ENCODE peak calls at places on chromosomes 6 and 20, in six cellular contexts. V, J, H, X, O and D are unnamed samples.

GRCh38 chr20:58017237-58017969 is 211.1 kb downstream of the ANKRD60 start:
- DNase-seq in V (no peak), J (no peak), H (peak), X (no peak), O (no peak), D (no peak)

GRCh38 chr20:18739785-18740184 is 73.8 kb upstream of the SCP2D1 start:
- DNase-seq in V (no peak), J (no peak), H (no peak), X (peak), O (peak), D (no peak)

GRCh38 chr20:36830791-36831691 is 44.9 kb upstream of the TLDC2 start:
- DNase-seq in V (no peak), J (no peak), H (no peak), X (peak), O (no peak), D (no peak)

GRCh38 chr6:17600527-17601388 is 656 bp downstream of the FAM8A1 start:
- DNase-seq in V (peak), J (peak), H (peak), X (peak), O (no peak), D (peak)

GRCh38 chr6:26554669-26555504 is 16.7 kb downstream of the HMGN4 start:
- DNase-seq in V (peak), J (no peak), H (peak), X (no peak), O (no peak), D (no peak)

GRCh38 chr20:6768228-6769185 is 1.0 kb downstream of the BMP2 start:
- DNase-seq in V (no peak), J (no peak), H (no peak), X (peak), O (no peak), D (no peak)

GRCh38 chr6:27517928-27518787 is 45.3 kb upstream of the ZNF184 start:
- DNase-seq in V (no peak), J (no peak), H (no peak), X (peak), O (no peak), D (no peak)

GRCh38 chr6:52839124-52840055 is 1.2 kb downstream of the GSTA5 start:
- DNase-seq in V (peak), J (peak), H (peak), X (peak), O (peak), D (peak)

GRCh38 chr20:23655551-23656211 is 17.9 kb upstream of the CST3 start:
- DNase-seq in V (no peak), J (no peak), H (no peak), X (no peak), O (no peak), D (no peak)

GRCh38 chr6:127459231-127459641 is at the start of gene KIAA0408:
- DNase-seq in V (no peak), J (no peak), H (no peak), X (no peak), O (no peak), D (no peak)

GRCh38 chr6:18171861-18172260 is 16.6 kb downstream of the KDM1B start:
- DNase-seq in V (no peak), J (no peak), H (no peak), X (no peak), O (no peak), D (no peak)

GRCh38 chr20:5078399-5078958 is 41.3 kb downstream of the PCNA start:
- DNase-seq in V (peak), J (peak), H (peak), X (no peak), O (no peak), D (peak)

GRCh38 chr6:158999154-158999668 is 791 bp downstream of the RSPH3 start:
- DNase-seq in V (no peak), J (no peak), H (no peak), X (no peak), O (no peak), D (no peak)

GRCh38 chr6:25295651-25296050 is 16.5 kb downstream of the CARMIL1 start:
- DNase-seq in V (no peak), J (no peak), H (no peak), X (no peak), O (no peak), D (no peak)

GRCh38 chr6:37960139-37960935 is 140.8 kb downstream of the ZFAND3 start:
- DNase-seq in V (no peak), J (no peak), H (no peak), X (no peak), O (no peak), D (no peak)

GRCh38 chr6:51352506-51353029 is 533.9 kb downstream of the TFAP2B start:
- DNase-seq in V (no peak), J (no peak), H (no peak), X (no peak), O (no peak), D (no peak)

GRCh38 chr6:169741344-169741743 is 10.0 kb downstream of the DYNLT2 start:
- DNase-seq in V (no peak), J (no peak), H (no peak), X (no peak), O (no peak), D (no peak)

GRCh38 chr6:139823808-139824126 is 449.3 kb upstream of the CITED2 start:
- DNase-seq in V (no peak), J (no peak), H (no peak), X (no peak), O (no peak), D (no peak)

GRCh38 chr6:56329296-56330050 is 82.1 kb upstream of the COL21A1 start:
- DNase-seq in V (no peak), J (no peak), H (no peak), X (no peak), O (no peak), D (no peak)

GRCh38 chr6:118724211-118724610 is 72.8 kb upstream of the CEP85L start:
- DNase-seq in V (no peak), J (no peak), H (no peak), X (no peak), O (no peak), D (no peak)

GRCh38 chr20:1946762-1947534 is 46.9 kb downstream of the PDYN start:
- DNase-seq in V (no peak), J (no peak), H (peak), X (no peak), O (peak), D (no peak)

GRCh38 chr6:3523966-3524365 is 67.1 kb upstream of the SLC22A23 start:
- DNase-seq in V (no peak), J (no peak), H (no peak), X (no peak), O (no peak), D (no peak)

GRCh38 chr6:163226836-163227485 is 187.6 kb upstream of the QKI start:
- DNase-seq in V (no peak), J (no peak), H (no peak), X (no peak), O (no peak), D (no peak)

GRCh38 chr6:46925563-46926253 is 4.0 kb upstream of the ADGRF5 start:
- DNase-seq in V (no peak), J (no peak), H (peak), X (no peak), O (no peak), D (no peak)

GRCh38 chr6:81822584-81822983 is 70.1 kb upstream of the TENT5A start:
- DNase-seq in V (no peak), J (no peak), H (no peak), X (no peak), O (no peak), D (no peak)

GRCh38 chr20:6480328-6481030 is 287.0 kb upstream of the BMP2 start:
- DNase-seq in V (no peak), J (no peak), H (no peak), X (no peak), O (no peak), D (no peak)

GRCh38 chr6:49406241-49406970 is 56.6 kb downstream of the MMUT start:
- DNase-seq in V (no peak), J (no peak), H (no peak), X (no peak), O (no peak), D (no peak)

GRCh38 chr6:158789115-158789917 is 29.9 kb downstream of the EZR start:
- DNase-seq in V (no peak), J (no peak), H (no peak), X (no peak), O (no peak), D (no peak)

GRCh38 chr20:33646191-33646590 is 15.9 kb upstream of the C20orf144 start:
- DNase-seq in V (no peak), J (no peak), H (no peak), X (no peak), O (no peak), D (no peak)

GRCh38 chr6:7922596-7922995 is 12.0 kb upstream of the TXNDC5 start:
- DNase-seq in V (no peak), J (no peak), H (no peak), X (no peak), O (no peak), D (no peak)

GRCh38 chr6:7920425-7920824 is 9.8 kb upstream of the TXNDC5 start:
- DNase-seq in V (no peak), J (no peak), H (no peak), X (no peak), O (no peak), D (no peak)

GRCh38 chr6:7921071-7921470 is 10.5 kb upstream of the TXNDC5 start:
- DNase-seq in V (no peak), J (no peak), H (no peak), X (no peak), O (no peak), D (no peak)

GRCh38 chr6:7919871-7920270 is 9.3 kb upstream of the TXNDC5 start:
- DNase-seq in V (peak), J (no peak), H (peak), X (no peak), O (no peak), D (no peak)

DNA sequence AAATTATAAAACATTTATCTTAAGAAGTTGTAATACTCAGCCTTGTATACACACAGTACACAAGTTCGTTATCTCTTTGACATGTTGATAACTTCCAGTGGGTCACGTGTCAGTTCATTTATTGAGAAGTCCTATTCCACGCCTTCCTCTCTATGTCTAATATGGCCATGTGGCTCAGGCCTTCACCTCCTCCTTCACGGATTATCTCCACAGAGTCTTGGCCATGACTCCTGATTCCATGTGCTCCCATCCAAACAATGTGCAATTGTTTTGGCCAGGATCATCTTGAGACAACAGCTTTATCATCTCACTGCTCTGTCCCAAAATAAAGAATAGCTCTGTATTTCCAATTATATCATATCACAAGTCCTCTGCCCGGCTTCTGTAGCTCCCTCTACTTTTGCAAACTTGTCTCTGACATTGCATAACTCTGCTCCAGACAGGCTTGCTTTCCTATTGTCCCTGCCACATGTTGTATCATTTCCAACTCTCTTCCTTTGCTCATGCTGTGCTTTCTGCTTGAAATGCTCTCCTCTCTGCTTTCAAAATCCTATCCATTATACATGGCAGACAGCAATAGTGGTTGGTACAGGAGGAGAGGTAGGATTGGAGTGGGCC is 11.1 kb upstream of the TXNDC5 start:
- DNase-seq in V (no peak), J (no peak), H (no peak), X (no peak), O (no peak), D (no peak)
- TF ChIP-seq TAF1 in V (no peak), J (no peak), H (no peak), X (no peak), O (no peak), D (no peak)

DNA sequence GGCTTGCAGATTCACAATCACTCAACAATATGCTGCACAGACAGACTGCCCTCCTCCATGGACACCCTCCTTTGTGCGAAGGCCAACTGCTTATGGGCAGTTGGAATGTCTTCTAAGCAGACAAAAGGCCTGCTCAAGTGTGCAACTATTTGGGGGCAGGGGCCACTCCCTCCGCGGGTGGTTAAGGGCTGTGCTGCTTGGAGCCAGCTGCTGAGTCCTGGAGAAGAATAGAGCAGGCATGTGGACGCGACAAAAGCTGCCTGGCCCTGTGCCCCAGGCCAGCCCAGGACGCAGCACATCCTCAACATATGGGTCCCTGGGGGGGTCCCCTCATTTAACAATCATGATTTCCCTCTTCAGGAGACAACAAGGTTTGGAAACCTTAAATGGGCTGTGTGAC is 45.5 kb upstream of the ENTPD6 start:
- DNase-seq in V (no peak), J (no peak), H (no peak), X (no peak), O (no peak), D (no peak)
- TF ChIP-seq TAF1 in V (no peak), J (no peak), H (no peak), X (no peak), O (no peak), D (no peak)

DNA sequence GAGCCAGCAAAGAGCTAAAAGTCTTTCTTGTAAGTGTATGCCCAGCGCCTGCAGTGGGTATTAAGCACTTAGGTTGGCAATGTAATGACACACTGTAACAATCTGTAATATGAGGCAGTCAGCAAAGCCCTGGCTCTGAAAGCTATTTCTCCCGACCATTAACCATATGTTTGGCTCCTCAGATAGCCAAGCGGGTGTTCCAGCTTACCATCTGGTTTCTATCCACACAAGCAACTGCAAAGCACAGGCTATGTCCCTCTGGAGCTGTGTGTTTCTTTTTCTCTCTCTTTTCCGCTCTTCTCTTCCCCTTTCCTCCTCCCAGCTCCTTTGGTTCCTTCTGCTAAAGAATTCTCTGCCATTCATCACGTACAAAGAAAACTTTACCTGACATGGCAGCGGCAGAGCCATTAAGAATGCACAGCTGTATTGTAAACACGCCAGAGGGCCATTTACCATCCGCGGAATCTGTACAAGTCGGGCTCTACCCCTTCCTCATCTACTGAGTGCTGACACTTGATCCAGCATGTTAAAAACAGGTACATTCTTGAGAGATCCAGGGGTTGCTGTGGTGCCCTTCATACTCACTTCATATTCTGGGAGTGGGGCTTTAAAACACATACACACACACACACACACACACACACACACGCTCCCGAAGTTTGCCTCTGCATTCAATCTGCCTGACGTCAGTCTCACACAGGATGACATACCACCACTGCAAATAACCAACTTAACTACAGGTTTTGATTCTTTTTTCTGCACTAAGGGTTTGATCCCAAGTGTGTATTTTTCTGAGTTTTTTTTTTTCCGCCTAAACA is 77.3 kb downstream of the BACH2 start:
- DNase-seq in V (no peak), J (no peak), H (no peak), X (peak), O (no peak), D (no peak)
- TF ChIP-seq TAF1 in V (no peak), J (no peak), H (no peak), X (peak), O (no peak), D (no peak)

GRCh38 chr6:144696610-144697376 is 411.7 kb downstream of the UTRN start:
- DNase-seq in V (no peak), J (no peak), H (no peak), X (no peak), O (no peak), D (no peak)
- TF ChIP-seq TAF1 in V (no peak), J (no peak), H (no peak), X (no peak), O (no peak), D (no peak)

DNA sequence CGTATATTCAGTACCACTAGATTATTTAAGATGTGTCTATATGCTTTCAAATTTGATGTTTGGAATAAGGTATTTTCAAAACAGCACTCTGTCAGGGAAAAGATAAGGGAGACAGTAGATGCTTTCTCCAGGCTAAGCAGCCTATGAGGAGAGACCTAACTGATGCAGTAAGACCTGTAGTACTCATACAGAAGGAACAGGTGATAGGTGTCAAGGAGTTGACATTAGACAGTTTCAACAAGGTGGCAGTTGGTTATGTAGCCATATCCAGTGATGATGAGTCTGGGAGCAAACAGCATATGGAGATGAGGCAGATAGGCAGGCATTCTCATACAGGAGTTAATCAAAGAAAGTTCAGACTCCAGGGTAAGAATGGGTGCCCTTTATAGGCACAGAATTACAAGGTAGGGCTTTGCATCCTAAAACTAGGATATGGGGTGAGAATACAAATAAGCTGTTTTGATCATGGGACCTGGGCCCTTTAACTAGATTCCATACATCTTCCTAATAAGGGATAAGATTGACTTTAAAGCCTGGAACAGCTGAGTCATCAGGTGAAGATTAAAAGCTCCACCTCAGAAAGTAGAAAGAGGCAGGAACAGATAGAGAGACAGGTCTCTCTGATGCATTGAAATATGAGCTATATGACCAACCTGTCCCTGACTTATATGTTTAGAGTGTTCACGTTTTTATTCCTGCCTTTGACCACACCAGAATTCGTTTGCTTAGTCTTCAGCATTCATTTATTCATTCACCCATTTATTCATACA is 7.9 kb downstream of the RSPH4A start:
- DNase-seq in V (no peak), J (no peak), H (peak), X (no peak), O (no peak), D (no peak)
- TF ChIP-seq TAF1 in V (no peak), J (no peak), H (no peak), X (no peak), O (no peak), D (no peak)

GRCh38 chr20:15399781-15400180 is 1062.4 kb upstream of the FLRT3 start:
- DNase-seq in V (no peak), J (no peak), H (no peak), X (no peak), O (no peak), D (no peak)
- TF ChIP-seq TAF1 in V (no peak), J (no peak), H (no peak), X (no peak), O (no peak), D (no peak)

GRCh38 chr6:67102743-67103142 is 1395.7 kb upstream of the EYS start:
- DNase-seq in V (no peak), J (no peak), H (no peak), X (no peak), O (no peak), D (no peak)
- TF ChIP-seq TAF1 in V (no peak), J (no peak), H (no peak), X (no peak), O (no peak), D (no peak)

GRCh38 chr20:38218566-38218885 is 42.0 kb downstream of the KIAA1755 start:
- DNase-seq in V (no peak), J (no peak), H (no peak), X (no peak), O (no peak), D (no peak)
- TF ChIP-seq TAF1 in V (no peak), J (no peak), H (no peak), X (no peak), O (no peak), D (no peak)

GRCh38 chr6:125854355-125854754 is 63.6 kb downstream of the NCOA7 start:
- DNase-seq in V (no peak), J (no peak), H (no peak), X (no peak), O (no peak), D (no peak)

GRCh38 chr6:125855783-125856182 is 65.0 kb downstream of the NCOA7 start:
- DNase-seq in V (no peak), J (no peak), H (no peak), X (no peak), O (no peak), D (no peak)

GRCh38 chr6:125852587-125852986 is 61.8 kb downstream of the NCOA7 start:
- DNase-seq in V (no peak), J (no peak), H (no peak), X (no peak), O (no peak), D (no peak)

GRCh38 chr6:125853168-125853567 is 62.4 kb downstream of the NCOA7 start:
- DNase-seq in V (no peak), J (no peak), H (no peak), X (no peak), O (no peak), D (no peak)

DNA sequence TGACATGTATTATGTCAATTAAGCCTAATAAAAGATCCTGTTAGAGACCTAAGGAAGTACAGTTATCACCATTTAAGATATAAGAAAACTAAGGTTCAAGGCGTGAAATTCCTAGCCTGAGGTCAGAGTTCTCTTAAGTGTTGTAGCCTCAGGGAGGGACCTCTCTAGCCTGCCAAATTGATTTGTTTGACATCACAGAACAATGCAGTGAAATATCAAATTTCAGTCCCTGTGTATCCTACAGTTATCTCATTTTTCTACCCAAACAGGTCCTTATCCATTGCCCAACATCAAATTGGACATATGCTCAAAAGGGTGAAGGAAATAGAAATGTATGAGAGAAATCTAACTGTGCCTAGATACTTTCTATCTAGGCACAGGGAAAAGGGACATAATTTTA is 63.0 kb downstream of the NCOA7 start:
- DNase-seq in V (no peak), J (no peak), H (no peak), X (no peak), O (no peak), D (no peak)
- TF ChIP-seq TAF1 in V (no peak), J (no peak), H (no peak), X (no peak), O (no peak), D (no peak)